ENCODE peak calls at places on chromosomes 16 and 17, in five cellular contexts. F is AG04450; N is EL; B is stimulated activated CD8-positive, alpha-beta memory T cell treated with anti-CD3 and anti-CD28 coated beads, Interleukin-7, amount 100 ng/mL, for 1 hour; I is skeletal muscle cell. W is an unnamed sample.

GRCh38 chr17:4509402-4509801 is 10.7 kb downstream of the SPNS2 start:
- DNase-seq in F (no peak), N (no peak), B (no peak), I (no peak), W (no peak)

GRCh38 chr17:62043602-62044001 is 21.5 kb downstream of the MED13 start:
- DNase-seq in F (no peak), N (no peak), B (no peak), I (no peak), W (no peak)

GRCh38 chr16:58472827-58473226 is 27.1 kb upstream of the NDRG4 start:
- DNase-seq in F (no peak), N (no peak), B (no peak), I (no peak), W (no peak)

GRCh38 chr17:3748576-3748975 is 24.9 kb downstream of the HASPIN start:
- DNase-seq in F (no peak), N (no peak), B (no peak), I (no peak), W (no peak)

GRCh38 chr16:26987631-26988030 is 79.1 kb upstream of the C16orf82 start:
- DNase-seq in F (peak), N (peak), B (no peak), I (peak), W (peak)

GRCh38 chr17:694239-694638 is 20.4 kb downstream of the VPS53 start:
- DNase-seq in F (peak), N (peak), B (no peak), I (peak), W (peak)

GRCh38 chr17:67818110-67819002 is 6.9 kb upstream of the BPTF start:
- DNase-seq in F (no peak), N (no peak), B (no peak), I (no peak), W (peak)

GRCh38 chr17:75003070-75003956 is 9.2 kb upstream of the MRPL58 start:
- DNase-seq in F (no peak), N (no peak), B (no peak), I (no peak), W (no peak)

GRCh38 chr17:44971776-44972483 is 3.8 kb upstream of the C1QL1 start:
- DNase-seq in F (no peak), N (peak), B (no peak), I (peak), W (peak)

GRCh38 chr17:68961204-68961893 is 6.2 kb upstream of the ABCA8 start:
- DNase-seq in F (no peak), N (no peak), B (no peak), I (no peak), W (no peak)

GRCh38 chr16:8826278-8826879 is 28.7 kb downstream of the PMM2 start:
- DNase-seq in F (no peak), N (no peak), B (no peak), I (no peak), W (no peak)

GRCh38 chr17:71398706-71399620 is 721.9 kb upstream of the SOX9 start:
- DNase-seq in F (no peak), N (no peak), B (no peak), I (no peak), W (no peak)

GRCh38 chr16:83390759-83391158 is 417.0 kb upstream of the HSBP1 start:
- DNase-seq in F (no peak), N (no peak), B (no peak), I (no peak), W (no peak)

GRCh38 chr17:80377798-80378197 is 37.2 kb upstream of the ENDOV start:
- DNase-seq in F (no peak), N (no peak), B (no peak), I (no peak), W (no peak)

GRCh38 chr17:55265434-55266021 is 768 bp downstream of the HLF start:
- DNase-seq in F (no peak), N (no peak), B (no peak), I (no peak), W (no peak)

GRCh38 chr16:54453863-54454262 is 167.3 kb upstream of the IRX3 start:
- DNase-seq in F (no peak), N (no peak), B (no peak), I (no peak), W (no peak)

GRCh38 chr16:85238233-85238647 is 126.0 kb upstream of the CIBAR2 start:
- DNase-seq in F (peak), N (peak), B (no peak), I (peak), W (no peak)

GRCh38 chr16:17448640-17449638 is 21.8 kb downstream of the XYLT1 start:
- DNase-seq in F (no peak), N (no peak), B (no peak), I (no peak), W (no peak)

GRCh38 chr17:81400939-81401726 is 5.9 kb downstream of the BAHCC1 start:
- DNase-seq in F (no peak), N (no peak), B (no peak), I (no peak), W (no peak)

GRCh38 chr16:67415872-67416793 is at the start of gene ZDHHC1:
- DNase-seq in F (no peak), N (peak), B (no peak), I (no peak), W (peak)

GRCh38 chr16:46763147-46763546 is 15.0 kb upstream of the MYLK3 start:
- DNase-seq in F (no peak), N (no peak), B (no peak), I (no peak), W (no peak)

GRCh38 chr16:86158688-86159360 is 259.9 kb downstream of the IRF8 start:
- DNase-seq in F (no peak), N (peak), B (no peak), I (no peak), W (peak)

GRCh38 chr16:57865746-57866528 is 63.6 kb upstream of the KIFC3 start:
- DNase-seq in F (no peak), N (no peak), B (no peak), I (no peak), W (peak)

W was measured in ELR.